ENCODE peak calls at places on chromosome X, in seven cellular contexts. One of them, this sample, is unnamed.
A peak's percentile ranks its signal among the peaks of the same experiment; 100 is the strongest.

GRCh38 chrX:130746709-130747347 is 156.2 kb downstream of the ENOX2 start:
- DNase-seq in fibroblast of lung: peak; percentile 46
- DNase-seq in SK-N-SH: no peak
- DNase-seq in neural progenitor cell: no peak
- DNase-seq in GM12878: no peak
- DNase-seq in endodermal cell: no peak
- DNase-seq in IMR-90: peak; percentile 22
- DNase-seq in this sample: peak; percentile 35

GRCh38 chrX:154096140-154097002 is 1.1 kb downstream of the MECP2 start:
- DNase-seq in fibroblast of lung: peak; percentile 60
- DNase-seq in SK-N-SH: no peak
- DNase-seq in neural progenitor cell: peak; percentile 37
- DNase-seq in GM12878: no peak
- DNase-seq in endodermal cell: no peak
- DNase-seq in IMR-90: peak; percentile 43
- DNase-seq in this sample: peak; percentile 45

GRCh38 chrX:85906399-85906798 is 141.0 kb downstream of the CHM start:
- DNase-seq in fibroblast of lung: no peak
- DNase-seq in SK-N-SH: no peak
- DNase-seq in neural progenitor cell: no peak
- DNase-seq in GM12878: no peak
- DNase-seq in endodermal cell: no peak
- DNase-seq in IMR-90: no peak
- DNase-seq in this sample: no peak

GRCh38 chrX:10620121-10620699 is at the start of gene MID1:
- DNase-seq in fibroblast of lung: peak; percentile 85
- DNase-seq in SK-N-SH: peak; percentile 78
- DNase-seq in neural progenitor cell: peak; percentile 89
- DNase-seq in GM12878: no peak
- DNase-seq in endodermal cell: peak; percentile 90
- DNase-seq in IMR-90: peak; percentile 80
- DNase-seq in this sample: peak; percentile 75

GRCh38 chrX:133265331-133265730 is 47.2 kb upstream of the TFDP3 start:
- DNase-seq in fibroblast of lung: peak; percentile 53
- DNase-seq in SK-N-SH: no peak
- DNase-seq in neural progenitor cell: peak; percentile 93
- DNase-seq in GM12878: no peak
- DNase-seq in endodermal cell: peak; percentile 88
- DNase-seq in IMR-90: no peak
- DNase-seq in this sample: peak; percentile 34

GRCh38 chrX:153644356-153645125 is 2.5 kb upstream of the DUSP9 start:
- DNase-seq in fibroblast of lung: no peak
- DNase-seq in SK-N-SH: peak; percentile 69
- DNase-seq in neural progenitor cell: peak; percentile 60
- DNase-seq in GM12878: no peak
- DNase-seq in endodermal cell: peak; percentile 71
- DNase-seq in IMR-90: no peak
- DNase-seq in this sample: no peak

GRCh38 chrX:120672389-120672788 is 42.5 kb upstream of the C1GALT1C1 start:
- DNase-seq in fibroblast of lung: peak; percentile 84
- DNase-seq in SK-N-SH: no peak
- DNase-seq in neural progenitor cell: no peak
- DNase-seq in GM12878: no peak
- DNase-seq in endodermal cell: no peak
- DNase-seq in IMR-90: peak; percentile 64
- DNase-seq in this sample: peak; percentile 83

GRCh38 chrX:105463483-105463882 is 243.0 kb upstream of the TEX13A start:
- DNase-seq in fibroblast of lung: no peak
- DNase-seq in SK-N-SH: no peak
- DNase-seq in neural progenitor cell: no peak
- DNase-seq in GM12878: no peak
- DNase-seq in endodermal cell: no peak
- DNase-seq in IMR-90: no peak
- DNase-seq in this sample: no peak

GRCh38 chrX:1493877-1494510 is 41.3 kb upstream of the ASMTL start:
- DNase-seq in fibroblast of lung: no peak
- DNase-seq in SK-N-SH: no peak
- DNase-seq in neural progenitor cell: peak; percentile 30
- DNase-seq in GM12878: no peak
- DNase-seq in endodermal cell: peak; percentile 68
- DNase-seq in IMR-90: no peak
- DNase-seq in this sample: no peak

GRCh38 chrX:114924846-114925245 is 92.6 kb downstream of the IL13RA2 start:
- DNase-seq in fibroblast of lung: peak; percentile 76
- DNase-seq in SK-N-SH: no peak
- DNase-seq in neural progenitor cell: no peak
- DNase-seq in GM12878: no peak
- DNase-seq in endodermal cell: no peak
- DNase-seq in IMR-90: peak; percentile 44
- DNase-seq in this sample: peak; percentile 69

GRCh38 chrX:150051096-150051495 is 112.8 kb upstream of the EOLA2 start:
- DNase-seq in fibroblast of lung: no peak
- DNase-seq in SK-N-SH: no peak
- DNase-seq in neural progenitor cell: no peak
- DNase-seq in GM12878: no peak
- DNase-seq in endodermal cell: no peak
- DNase-seq in IMR-90: no peak
- DNase-seq in this sample: no peak

GRCh38 chrX:40468033-40468979 is 112.5 kb upstream of the ATP6AP2 start:
- DNase-seq in fibroblast of lung: peak; percentile 59
- DNase-seq in SK-N-SH: peak; percentile 38
- DNase-seq in neural progenitor cell: peak; percentile 72
- DNase-seq in GM12878: peak; percentile 47
- DNase-seq in endodermal cell: peak; percentile 81
- DNase-seq in IMR-90: peak; percentile 5
- DNase-seq in this sample: peak; percentile 36

GRCh38 chrX:11137543-11138139 is 26.5 kb downstream of the HCCS start:
- DNase-seq in fibroblast of lung: peak; percentile 13
- DNase-seq in SK-N-SH: peak; percentile 39
- DNase-seq in neural progenitor cell: peak; percentile 5
- DNase-seq in GM12878: no peak
- DNase-seq in endodermal cell: no peak
- DNase-seq in IMR-90: peak; percentile 52
- DNase-seq in this sample: peak; percentile 9

GRCh38 chrX:2484721-2485459 is 15.9 kb downstream of the DHRSX start:
- DNase-seq in fibroblast of lung: peak; percentile 58
- DNase-seq in SK-N-SH: no peak
- DNase-seq in neural progenitor cell: peak; percentile 34
- DNase-seq in GM12878: no peak
- DNase-seq in endodermal cell: peak; percentile 62
- DNase-seq in IMR-90: peak; percentile 54
- DNase-seq in this sample: peak; percentile 38

GRCh38 chrX:152813211-152813610 is 17.3 kb downstream of the CETN2 start:
- DNase-seq in fibroblast of lung: no peak
- DNase-seq in SK-N-SH: no peak
- DNase-seq in neural progenitor cell: no peak
- DNase-seq in GM12878: no peak
- DNase-seq in endodermal cell: no peak
- DNase-seq in IMR-90: no peak
- DNase-seq in this sample: no peak

GRCh38 chrX:147478899-147479298 is 432.8 kb upstream of the FMR1 start:
- DNase-seq in fibroblast of lung: no peak
- DNase-seq in SK-N-SH: no peak
- DNase-seq in neural progenitor cell: no peak
- DNase-seq in GM12878: no peak
- DNase-seq in endodermal cell: no peak
- DNase-seq in IMR-90: no peak
- DNase-seq in this sample: no peak

GRCh38 chrX:132171881-132172280 is 44.1 kb upstream of the FRMD7 start:
- DNase-seq in fibroblast of lung: no peak
- DNase-seq in SK-N-SH: no peak
- DNase-seq in neural progenitor cell: no peak
- DNase-seq in GM12878: no peak
- DNase-seq in endodermal cell: no peak
- DNase-seq in IMR-90: no peak
- DNase-seq in this sample: no peak

GRCh38 chrX:118554511-118554910 is 58.9 kb downstream of the DOCK11 start:
- DNase-seq in fibroblast of lung: no peak
- DNase-seq in SK-N-SH: no peak
- DNase-seq in neural progenitor cell: no peak
- DNase-seq in GM12878: no peak
- DNase-seq in endodermal cell: no peak
- DNase-seq in IMR-90: no peak
- DNase-seq in this sample: no peak

GRCh38 chrX:34559325-34559724 is 97.8 kb downstream of the TMEM47 start:
- DNase-seq in fibroblast of lung: peak; percentile 9
- DNase-seq in SK-N-SH: no peak
- DNase-seq in neural progenitor cell: no peak
- DNase-seq in GM12878: no peak
- DNase-seq in endodermal cell: peak; percentile 84
- DNase-seq in IMR-90: peak; percentile 17
- DNase-seq in this sample: peak; percentile 2

GRCh38 chrX:111779582-111779981 is 96.4 kb upstream of the TRPC5OS start:
- DNase-seq in fibroblast of lung: no peak
- DNase-seq in SK-N-SH: no peak
- DNase-seq in neural progenitor cell: no peak
- DNase-seq in GM12878: no peak
- DNase-seq in endodermal cell: no peak
- DNase-seq in IMR-90: no peak
- DNase-seq in this sample: no peak

GRCh38 chrX:151904989-151905388 is 7.7 kb upstream of the MAGEA4 start:
- DNase-seq in fibroblast of lung: no peak
- DNase-seq in SK-N-SH: no peak
- DNase-seq in neural progenitor cell: no peak
- DNase-seq in GM12878: no peak
- DNase-seq in endodermal cell: no peak
- DNase-seq in IMR-90: no peak
- DNase-seq in this sample: no peak

GRCh38 chrX:68989865-68990606 is 161.2 kb downstream of the EFNB1 start:
- DNase-seq in fibroblast of lung: peak; percentile 90
- DNase-seq in SK-N-SH: peak; percentile 44
- DNase-seq in neural progenitor cell: peak; percentile 79
- DNase-seq in GM12878: no peak
- DNase-seq in endodermal cell: peak; percentile 88
- DNase-seq in IMR-90: peak; percentile 82
- DNase-seq in this sample: peak; percentile 84

GRCh38 chrX:20913760-20914159 is 460.5 kb upstream of the CNKSR2 start:
- DNase-seq in fibroblast of lung: no peak
- DNase-seq in SK-N-SH: no peak
- DNase-seq in neural progenitor cell: peak; percentile 54
- DNase-seq in GM12878: no peak
- DNase-seq in endodermal cell: peak; percentile 75
- DNase-seq in IMR-90: no peak
- DNase-seq in this sample: no peak

GRCh38 chrX:71103110-71103983 is 3.2 kb downstream of the CXorf65 start:
- DNase-seq in fibroblast of lung: no peak
- DNase-seq in SK-N-SH: peak; percentile 64
- DNase-seq in neural progenitor cell: peak; percentile 48
- DNase-seq in GM12878: no peak
- DNase-seq in endodermal cell: peak; percentile 74
- DNase-seq in IMR-90: no peak
- DNase-seq in this sample: no peak
- H3K4me1 ChIP-seq in fibroblast of lung: no peaks in the 10 kb centered on the region
- H3K4me1 ChIP-seq in SK-N-SH: peaks cover 33% of the 10 kb centered on the region
- H3K4me1 ChIP-seq in neural progenitor cell: peaks cover 22% of the 10 kb centered on the region
- H3K4me1 ChIP-seq in GM12878: peaks cover 3% of the 10 kb centered on the region
- H3K4me1 ChIP-seq in endodermal cell: peaks cover 7% of the 10 kb centered on the region
- H3K4me1 ChIP-seq in IMR-90: no peaks in the 10 kb centered on the region
- H3K4me1 ChIP-seq in this sample: no peaks in the 10 kb centered on the region

GRCh38 chrX:16867947-16868346 is 2.2 kb downstream of the RBBP7 start:
- DNase-seq in fibroblast of lung: no peak
- DNase-seq in SK-N-SH: no peak
- DNase-seq in neural progenitor cell: no peak
- DNase-seq in GM12878: no peak
- DNase-seq in endodermal cell: no peak
- DNase-seq in IMR-90: no peak
- DNase-seq in this sample: no peak

GRCh38 chrX:16870861-16871584 is 861 bp upstream of the RBBP7 start:
- DNase-seq in fibroblast of lung: peak; percentile 12
- DNase-seq in SK-N-SH: peak; percentile 29
- DNase-seq in neural progenitor cell: peak; percentile 85
- DNase-seq in GM12878: no peak
- DNase-seq in endodermal cell: peak; percentile 88
- DNase-seq in IMR-90: no peak
- DNase-seq in this sample: no peak

GRCh38 chrX:16869393-16870094 is 618 bp downstream of the RBBP7 start:
- DNase-seq in fibroblast of lung: no peak
- DNase-seq in SK-N-SH: peak; percentile 77
- DNase-seq in neural progenitor cell: peak; percentile 87
- DNase-seq in GM12878: no peak
- DNase-seq in endodermal cell: peak; percentile 83
- DNase-seq in IMR-90: peak; percentile 18
- DNase-seq in this sample: no peak

GRCh38 chrX:16868920-16869319 is 1.2 kb downstream of the RBBP7 start:
- DNase-seq in fibroblast of lung: no peak
- DNase-seq in SK-N-SH: no peak
- DNase-seq in neural progenitor cell: no peak
- DNase-seq in GM12878: no peak
- DNase-seq in endodermal cell: no peak
- DNase-seq in IMR-90: no peak
- DNase-seq in this sample: no peak

GRCh38 chrX:16870095-16870860 is at the start of gene RBBP7:
- DNase-seq in fibroblast of lung: peak; percentile 88
- DNase-seq in SK-N-SH: peak; percentile 98
- DNase-seq in neural progenitor cell: peak; percentile 98
- DNase-seq in GM12878: peak; percentile 57
- DNase-seq in endodermal cell: peak; percentile 98
- DNase-seq in IMR-90: peak; percentile 89
- DNase-seq in this sample: peak; percentile 76
- H3K9ac ChIP-seq in fibroblast of lung: peak within 1 kb of the TSS; percentile 94
- H3K9ac ChIP-seq in SK-N-SH: peak within 1 kb of the TSS; percentile 97
- H3K9ac ChIP-seq in neural progenitor cell: peak within 1 kb of the TSS; percentile 96
- H3K9ac ChIP-seq in GM12878: peak within 1 kb of the TSS; percentile 88
- H3K9ac ChIP-seq in endodermal cell: peak within 1 kb of the TSS; percentile 68
- H3K9ac ChIP-seq in IMR-90: peak within 1 kb of the TSS; percentile 82
- H3K9ac ChIP-seq in this sample: peak within 1 kb of the TSS; percentile 94

GRCh38 chrX:30931920-30932319 is 42.9 kb upstream of the TAB3 start:
- DNase-seq in fibroblast of lung: no peak
- DNase-seq in SK-N-SH: no peak
- DNase-seq in neural progenitor cell: no peak
- DNase-seq in GM12878: no peak
- DNase-seq in endodermal cell: no peak
- DNase-seq in IMR-90: no peak
- DNase-seq in this sample: no peak
- H3K4me1 ChIP-seq in fibroblast of lung: no peaks in the 10 kb centered on the region
- H3K4me1 ChIP-seq in SK-N-SH: no peaks in the 10 kb centered on the region
- H3K4me1 ChIP-seq in neural progenitor cell: no peaks in the 10 kb centered on the region
- H3K4me1 ChIP-seq in GM12878: no peaks in the 10 kb centered on the region
- H3K4me1 ChIP-seq in endodermal cell: no peaks in the 10 kb centered on the region
- H3K4me1 ChIP-seq in IMR-90: no peaks in the 10 kb centered on the region
- H3K4me1 ChIP-seq in this sample: no peaks in the 10 kb centered on the region

DNA sequence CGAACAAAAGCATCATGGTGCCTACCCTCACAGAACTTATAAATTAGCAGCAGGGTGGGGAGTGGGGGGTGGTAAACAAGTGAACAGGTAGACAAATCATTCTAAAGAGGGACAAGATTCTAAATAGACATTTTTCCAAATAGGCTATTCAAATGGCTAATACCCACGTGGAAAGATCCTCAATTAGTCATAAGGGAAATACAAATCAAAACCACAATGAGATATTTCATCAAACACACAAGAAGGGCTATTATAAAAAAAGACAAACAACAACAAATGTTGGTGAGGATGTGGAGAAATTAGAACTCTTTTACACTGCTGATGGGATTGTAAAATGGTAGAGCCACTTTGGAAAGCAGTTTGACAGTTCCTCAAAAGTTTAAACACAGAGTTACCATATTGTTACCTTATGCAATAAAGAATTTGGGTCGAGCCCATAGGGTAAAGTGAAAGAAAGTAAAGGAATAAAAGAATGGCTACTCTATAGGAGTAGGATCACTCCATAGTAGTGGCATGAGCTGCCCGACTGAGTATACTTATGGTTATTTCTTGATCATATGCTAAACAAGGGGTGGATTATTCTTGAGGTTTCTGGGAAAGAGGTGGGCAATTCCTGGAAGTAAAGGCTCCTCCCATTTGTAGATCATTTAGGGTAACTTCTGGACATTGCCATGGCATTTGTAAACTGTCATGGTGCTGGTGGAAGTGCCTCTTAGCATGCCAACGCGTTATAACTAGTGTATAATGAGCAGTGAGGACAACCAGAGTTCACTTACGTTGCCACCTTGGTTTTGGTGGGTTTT is 58.9 kb upstream of the FAM9C start:
- DNase-seq in fibroblast of lung: no peak
- DNase-seq in SK-N-SH: no peak
- DNase-seq in neural progenitor cell: no peak
- DNase-seq in GM12878: no peak
- DNase-seq in endodermal cell: no peak
- DNase-seq in IMR-90: no peak
- DNase-seq in this sample: no peak
- H3K9ac ChIP-seq in fibroblast of lung: no peak overlapping the region
- H3K9ac ChIP-seq in SK-N-SH: no peak overlapping the region
- H3K9ac ChIP-seq in neural progenitor cell: no peak overlapping the region
- H3K9ac ChIP-seq in GM12878: no peak overlapping the region
- H3K9ac ChIP-seq in endodermal cell: no peak overlapping the region
- H3K9ac ChIP-seq in IMR-90: no peak overlapping the region
- H3K9ac ChIP-seq in this sample: peak overlapping the region; percentile 1

This sample was measured in astrocyte.